ENCODE peak calls at places on chromosomes 6 and 20, in nine cellular contexts. W, T, U, F, S, R, D, G and Y are unnamed samples.

GRCh38 chr6:76166874-76167273 is 94.4 kb upstream of the IMPG1 start:
- DNase-seq in W (no peak), G (no peak), T (no peak), S (no peak), D (no peak), U (no peak), R (no peak), F (no peak), Y (no peak)

GRCh38 chr6:108524528-108525218 is 36.0 kb upstream of the FOXO3 start:
- DNase-seq in U (no peak), W (no peak), F (no peak), R (no peak), D (no peak), S (no peak), T (no peak), G (no peak), Y (no peak)

GRCh38 chr20:621115-621756 is 11.1 kb upstream of the TCF15 start:
- DNase-seq in W (no peak), G (no peak), F (no peak), T (no peak), U (no peak), D (no peak), S (no peak), R (no peak), Y (no peak)

GRCh38 chr6:100203391-100203790 is 209.4 kb upstream of the MCHR2 start:
- DNase-seq in R (no peak), D (no peak), W (peak; percentile 53), F (no peak), T (no peak), G (no peak), S (no peak), U (no peak), Y (no peak)

GRCh38 chr6:127302728-127303675 is 36.3 kb downstream of the RNF146 start:
- DNase-seq in D (no peak), R (peak; percentile 31), U (peak; percentile 81), G (no peak), W (peak; percentile 16), T (no peak), F (peak; percentile 47), S (peak; percentile 18), Y (no peak)

GRCh38 chr6:25050356-25050755 is 114.6 kb upstream of the RIPOR2 start:
- DNase-seq in W (no peak), T (no peak), S (no peak), R (no peak), D (no peak), F (peak; percentile 22), G (no peak), U (peak; percentile 90), Y (no peak)

GRCh38 chr20:23116301-23117089 is 30.4 kb upstream of the CD93 start:
- DNase-seq in W (no peak), U (no peak), F (no peak), G (no peak), S (no peak), T (no peak), D (no peak), R (no peak), Y (peak; percentile 59)

GRCh38 chr6:130655586-130655985 is 171.6 kb upstream of the SMLR1 start:
- DNase-seq in T (no peak), R (no peak), U (no peak), G (no peak), S (no peak), D (no peak), W (no peak), F (no peak), Y (no peak)

GRCh38 chr6:125432014-125432413 is 130.2 kb upstream of the HDDC2 start:
- DNase-seq in U (no peak), G (no peak), W (no peak), R (no peak), T (no peak), S (no peak), D (no peak), F (no peak), Y (no peak)

GRCh38 chr6:48747471-48747870 is 636.5 kb upstream of the PTCHD4 start:
- DNase-seq in S (no peak), D (no peak), R (no peak), G (no peak), W (no peak), F (no peak), U (no peak), T (no peak), Y (no peak)

GRCh38 chr6:105991561-105992314 is 94.4 kb upstream of the PRDM1 start:
- DNase-seq in U (peak; percentile 9), D (peak; percentile 37), F (peak; percentile 55), S (no peak), R (peak; percentile 12), G (peak; percentile 49), T (no peak), W (no peak), Y (peak; percentile 57)

GRCh38 chr6:105600342-105601293 is 197.7 kb upstream of the PREP start:
- DNase-seq in U (no peak), D (no peak), R (no peak), T (no peak), F (no peak), S (no peak), W (no peak), G (no peak), Y (no peak)

GRCh38 chr6:93412452-93412851 is 6.9 kb downstream of the EPHA7 start:
- DNase-seq in T (no peak), U (no peak), W (no peak), F (no peak), S (no peak), D (no peak), R (no peak), G (no peak), Y (no peak)

GRCh38 chr6:21748343-21749063 is 155.0 kb downstream of the SOX4 start:
- DNase-seq in R (no peak), G (no peak), T (no peak), S (no peak), D (no peak), U (no peak), F (no peak), W (no peak), Y (no peak)

GRCh38 chr6:70616728-70617260 is 50.1 kb downstream of the SDHAF4 start:
- DNase-seq in R (no peak), S (no peak), T (no peak), G (no peak), D (no peak), W (no peak), F (peak; percentile 14), U (no peak), Y (no peak)

GRCh38 chr6:116326392-116326717 is 44.4 kb upstream of the DSE start:
- DNase-seq in R (no peak), F (no peak), G (no peak), U (no peak), W (no peak), D (no peak), S (no peak), T (no peak), Y (no peak)
- H3K4me1 ChIP-seq in R (no peaks in the 10 kb centered on the region), F (peaks cover 7% of the 10 kb centered on the region), G (no peaks in the 10 kb centered on the region), U (peaks cover 16% of the 10 kb centered on the region), W (no peaks in the 10 kb centered on the region), D (peaks cover 8% of the 10 kb centered on the region), S (peaks cover 8% of the 10 kb centered on the region), T (peaks cover 31% of the 10 kb centered on the region), Y (peaks cover 10% of the 10 kb centered on the region)

GRCh38 chr20:58238490-58238889 is 10.0 kb upstream of the ANKRD60 start:
- DNase-seq in T (no peak), R (no peak), S (no peak), F (no peak), W (no peak), U (no peak), D (no peak), G (peak; percentile 30), Y (no peak)

GRCh38 chr20:58236612-58237317 is 8.3 kb upstream of the ANKRD60 start:
- DNase-seq in D (peak; percentile 83), R (peak; percentile 56), G (peak; percentile 95), F (peak; percentile 74), W (no peak), U (peak; percentile 66), T (peak; percentile 53), S (peak; percentile 73), Y (peak; percentile 77)

GRCh38 chr20:58235010-58235409 is 6.6 kb upstream of the ANKRD60 start:
- DNase-seq in S (no peak), D (no peak), T (no peak), R (no peak), W (no peak), F (no peak), U (no peak), G (no peak), Y (no peak)

GRCh38 chr20:58239216-58239615 is 10.8 kb upstream of the ANKRD60 start:
- DNase-seq in F (no peak), R (no peak), T (no peak), W (no peak), S (no peak), U (no peak), D (no peak), G (no peak), Y (no peak)

DNA sequence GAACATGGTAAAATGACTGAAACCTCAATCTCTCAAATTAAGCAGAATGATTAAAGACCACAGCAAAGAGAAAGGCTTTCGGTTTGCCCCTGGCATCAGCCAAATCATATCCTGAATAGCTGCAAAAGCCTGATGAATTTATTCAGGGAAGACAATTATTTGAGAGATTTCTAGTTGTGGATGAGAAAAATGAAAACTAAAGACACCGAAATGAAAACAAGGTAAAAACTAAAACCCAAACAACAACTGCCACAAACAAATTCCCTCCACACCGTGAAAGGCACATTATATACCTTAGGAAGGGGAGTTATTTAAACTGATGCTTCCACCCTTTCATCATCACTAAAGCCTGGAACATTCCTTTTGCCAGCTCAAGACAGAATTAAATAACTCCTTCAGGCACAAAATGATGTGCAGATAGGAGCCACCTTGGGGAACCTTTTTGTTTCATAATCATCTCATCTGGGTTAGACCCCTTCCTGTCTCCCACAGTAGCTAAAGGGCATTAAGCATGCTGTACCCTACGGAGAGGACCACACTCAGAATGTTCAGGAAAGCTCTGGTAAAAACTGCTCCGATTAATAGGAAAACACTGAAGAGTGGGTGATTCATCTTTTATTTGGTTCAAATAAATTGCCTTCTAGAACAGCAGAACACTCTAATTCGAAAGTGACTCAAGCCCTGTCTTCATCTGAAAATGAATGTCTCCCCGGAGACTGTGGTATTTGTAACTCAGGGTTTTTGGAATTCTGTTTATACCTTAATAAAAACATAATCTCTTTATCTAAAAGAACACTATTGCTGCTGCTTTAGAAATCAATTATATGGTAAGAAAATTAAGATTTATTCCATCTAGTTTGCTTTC is 9.1 kb upstream of the ANKRD60 start:
- DNase-seq in W (no peak), U (no peak), T (no peak), F (no peak), G (no peak), R (no peak), S (no peak), D (no peak), Y (no peak)
- TF ChIP-seq CTCF in W (no peak), U (no peak), T (no peak), F (no peak), G (no peak), R (no peak), S (no peak), D (no peak), Y (no peak)

GRCh38 chr6:41723178-41723935 is 12.1 kb downstream of the TFEB start:
- DNase-seq in F (peak; percentile 70), R (peak; percentile 40), T (peak; percentile 91), U (no peak), S (peak; percentile 58), D (no peak), W (no peak), G (peak; percentile 89), Y (peak; percentile 91)
- TF ChIP-seq POLR2A in F (peak; percentile 28), R (no peak), T (peak; percentile 17), U (no peak), S (no peak), D (no peak), W (no peak), G (no peak), Y (no peak)

DNA sequence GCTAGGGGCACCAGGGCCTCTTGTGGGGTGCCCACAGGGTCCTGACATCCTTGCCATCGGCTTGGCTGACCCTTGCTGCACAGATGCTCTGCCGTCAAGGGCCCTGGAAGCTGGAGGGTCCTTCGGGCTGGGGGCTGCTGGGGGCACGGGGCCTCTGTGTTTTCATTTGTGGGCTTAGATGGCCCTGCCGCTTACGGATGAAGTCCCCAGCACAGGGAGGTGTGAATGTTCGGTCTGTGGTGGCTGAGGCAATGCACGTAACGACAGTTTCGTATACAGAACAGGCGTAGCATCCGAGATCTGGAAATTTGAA is 14.5 kb downstream of the SS18L1 start:
- DNase-seq in R (no peak), U (no peak), G (no peak), W (no peak), T (no peak), D (no peak), F (no peak), S (no peak), Y (no peak)
- H3K4me1 ChIP-seq in R (no peaks in the 10 kb centered on the region), U (no peaks in the 10 kb centered on the region), G (no peaks in the 10 kb centered on the region), W (peaks cover 72% of the 10 kb centered on the region), T (peaks cover 11% of the 10 kb centered on the region), D (peaks cover 5% of the 10 kb centered on the region), F (no peaks in the 10 kb centered on the region), S (peaks cover 7% of the 10 kb centered on the region), Y (peaks cover 12% of the 10 kb centered on the region)